ENCODE peak calls at places on chromosome 17, in four cellular contexts. I is suprapubic skin, P is H1, O is prostate gland. T is an unnamed sample.

GRCh38 chr17:57999496-58000017 is 7.5 kb downstream of the SRSF1 start:
- DNase-seq in I (no peak), P (no peak), O (peak; percentile 42), T (no peak)

GRCh38 chr17:73387746-73388577 is 76.2 kb upstream of the CDC42EP4 start:
- DNase-seq in I (no peak), P (no peak), O (no peak), T (no peak)

GRCh38 chr17:82103588-82104451 is 5.8 kb upstream of the FASN start:
- DNase-seq in I (no peak), P (no peak), O (peak; percentile 93), T (no peak)

GRCh38 chr17:16241906-16242399 is 24.9 kb downstream of the PIGL start:
- DNase-seq in I (no peak), P (no peak), O (no peak), T (no peak)

GRCh38 chr17:40038882-40039513 is 15.2 kb downstream of the MED24 start:
- DNase-seq in I (peak; percentile 90), P (no peak), O (peak; percentile 81), T (peak; percentile 82)

GRCh38 chr17:72614871-72615626 is 477.4 kb downstream of the SLC39A11 start:
- DNase-seq in I (no peak), P (no peak), O (peak; percentile 42), T (no peak)

GRCh38 chr17:40462343-40463121 is 19.3 kb downstream of the IGFBP4 start:
- DNase-seq in I (no peak), P (no peak), O (no peak), T (no peak)

GRCh38 chr17:52138350-52138749 is 20.2 kb downstream of the CA10 start:
- DNase-seq in I (no peak), P (no peak), O (no peak), T (no peak)

GRCh38 chr17:71180801-71181385 is 939.9 kb upstream of the SOX9 start:
- DNase-seq in I (no peak), P (no peak), O (peak; percentile 20), T (no peak)

GRCh38 chr17:82193520-82194236 is 19.0 kb downstream of the CCDC57 start:
- DNase-seq in I (no peak), P (no peak), O (no peak), T (no peak)

GRCh38 chr17:15468142-15468541 is 721 bp upstream of the CDRT4 start:
- DNase-seq in I (no peak), P (no peak), O (no peak), T (no peak)

GRCh38 chr17:74430385-74430705 is 1.5 kb upstream of the GPRC5C start:
- DNase-seq in I (no peak), P (no peak), O (no peak), T (no peak)

GRCh38 chr17:63983326-63983725 is 10.6 kb upstream of the SCN4A start:
- DNase-seq in I (peak; percentile 67), P (no peak), O (no peak), T (no peak)

GRCh38 chr17:2347805-2348685 is 10.7 kb downstream of the SGSM2 start:
- DNase-seq in I (peak; percentile 63), P (peak; percentile 89), O (peak; percentile 86), T (peak; percentile 87)

GRCh38 chr17:40310882-40311391 is 2.0 kb downstream of the RARA start:
- DNase-seq in I (peak; percentile 49), P (no peak), O (no peak), T (no peak)

GRCh38 chr17:61723183-61723582 is 132.2 kb upstream of the NACA2 start:
- DNase-seq in I (no peak), P (no peak), O (no peak), T (no peak)

GRCh38 chr17:66040402-66040801 is 151.5 kb downstream of the CEP112 start:
- DNase-seq in I (no peak), P (no peak), O (no peak), T (no peak)

GRCh38 chr17:2122641-2123302 is 67.9 kb downstream of the HIC1 start:
- DNase-seq in I (peak; percentile 86), P (no peak), O (peak; percentile 82), T (peak; percentile 63)

GRCh38 chr17:39979021-39979660 is 1.5 kb upstream of the PSMD3 start:
- DNase-seq in I (no peak), P (no peak), O (no peak), T (no peak)

GRCh38 chr17:10114931-10115535 is 83.4 kb downstream of the GAS7 start:
- DNase-seq in I (peak; percentile 98), P (no peak), O (peak; percentile 79), T (peak; percentile 90)

GRCh38 chr17:78882546-78883089 is 20.4 kb downstream of the CEP295NL start:
- DNase-seq in I (peak; percentile 81), P (no peak), O (no peak), T (no peak)

GRCh38 chr17:16989953-16990860 is 18.3 kb upstream of the TNFRSF13B start:
- DNase-seq in I (no peak), P (no peak), O (no peak), T (no peak)

GRCh38 chr17:40666366-40666765 is 1.4 kb upstream of the KRT222 start:
- DNase-seq in I (no peak), P (no peak), O (no peak), T (no peak)

GRCh38 chr17:66094727-66095126 is 97.2 kb downstream of the CEP112 start:
- DNase-seq in I (no peak), P (no peak), O (no peak), T (no peak)

GRCh38 chr17:12959441-12959840 is 58.4 kb downstream of the ELAC2 start:
- DNase-seq in I (no peak), P (no peak), O (no peak), T (no peak)

GRCh38 chr17:50292465-50292864 is 18.2 kb downstream of the TMEM92 start:
- DNase-seq in I (no peak), P (no peak), O (no peak), T (no peak)

GRCh38 chr17:32586666-32587065 is 99.9 kb downstream of the CDK5R1 start:
- DNase-seq in I (no peak), P (no peak), O (no peak), T (no peak)

GRCh38 chr17:82219753-82220709 is 7.4 kb upstream of the CCDC57 start:
- DNase-seq in I (no peak), P (no peak), O (no peak), T (no peak)

GRCh38 chr17:28996554-28997096 is 9.2 kb downstream of the SEZ6 start:
- DNase-seq in I (no peak), P (no peak), O (no peak), T (no peak)

GRCh38 chr17:82848022-82848592 is 8.3 kb upstream of the ZNF750 start:
- DNase-seq in I (no peak), P (no peak), O (peak; percentile 86), T (peak; percentile 67)

GRCh38 chr17:65292430-65292829 is 155.3 kb downstream of the RGS9 start:
- DNase-seq in I (no peak), P (no peak), O (no peak), T (no peak)

GRCh38 chr17:62892870-62893338 is 73.1 kb upstream of the TANC2 start:
- DNase-seq in I (no peak), P (no peak), O (peak; percentile 67), T (no peak)

GRCh38 chr17:66517336-66518009 is 215.1 kb downstream of the PRKCA start:
- DNase-seq in I (no peak), P (no peak), O (no peak), T (no peak)

GRCh38 chr17:50196826-50197225 is 4.6 kb downstream of the COL1A1 start:
- DNase-seq in I (no peak), P (no peak), O (no peak), T (no peak)

GRCh38 chr17:38898812-38899348 is 26.5 kb upstream of the LASP1NB start:
- DNase-seq in I (no peak), P (no peak), O (no peak), T (no peak)

GRCh38 chr17:45264988-45265387 is 3.1 kb upstream of the SPATA32 start:
- DNase-seq in I (peak; percentile 44), P (no peak), O (no peak), T (no peak)
- TF ChIP-seq POLR2A in I (no peak), P (no peak), O (no peak), T (no peak)

GRCh38 chr17:48568499-48569259 is 9.5 kb downstream of the HOXB4 start:
- DNase-seq in I (no peak), P (no peak), O (no peak), T (no peak)
- H3K27ac ChIP-seq in I (no peak overlapping the region), P (no peak overlapping the region), O (no peak overlapping the region), T (peak overlapping the region; percentile 57)

GRCh38 chr17:35847633-35848373 is 20.9 kb downstream of the HEATR9 start:
- DNase-seq in I (no peak), P (no peak), O (no peak), T (no peak)
- TF ChIP-seq POLR2A in I (no peak), P (no peak), O (no peak), T (no peak)

DNA sequence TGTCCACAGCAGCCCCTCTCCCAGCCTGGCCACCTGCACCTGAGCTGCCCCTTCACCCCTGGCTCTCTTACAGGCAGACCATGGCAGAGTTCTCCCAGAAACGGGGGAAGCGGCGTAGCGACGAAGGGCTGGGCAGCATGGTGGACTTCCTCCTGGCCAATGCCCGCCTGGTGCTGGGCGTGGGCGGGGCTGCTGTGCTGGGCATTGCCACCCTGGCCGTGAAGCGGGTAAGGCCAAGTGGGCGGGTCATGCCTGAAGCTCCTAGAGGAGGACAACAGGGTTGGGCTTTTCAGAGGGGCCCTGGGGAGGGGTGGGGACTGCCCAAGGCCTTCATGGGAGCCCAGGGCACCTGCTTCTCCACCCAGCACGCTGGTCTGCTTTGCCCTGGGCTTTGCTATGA is 2.2 kb downstream of the MIEF2 start:
- DNase-seq in I (no peak), P (no peak), O (no peak), T (peak; percentile 38)
- H3K27ac ChIP-seq in I (no peak overlapping the region), P (no peak overlapping the region), O (no peak overlapping the region), T (peak overlapping the region; percentile 100)

DNA sequence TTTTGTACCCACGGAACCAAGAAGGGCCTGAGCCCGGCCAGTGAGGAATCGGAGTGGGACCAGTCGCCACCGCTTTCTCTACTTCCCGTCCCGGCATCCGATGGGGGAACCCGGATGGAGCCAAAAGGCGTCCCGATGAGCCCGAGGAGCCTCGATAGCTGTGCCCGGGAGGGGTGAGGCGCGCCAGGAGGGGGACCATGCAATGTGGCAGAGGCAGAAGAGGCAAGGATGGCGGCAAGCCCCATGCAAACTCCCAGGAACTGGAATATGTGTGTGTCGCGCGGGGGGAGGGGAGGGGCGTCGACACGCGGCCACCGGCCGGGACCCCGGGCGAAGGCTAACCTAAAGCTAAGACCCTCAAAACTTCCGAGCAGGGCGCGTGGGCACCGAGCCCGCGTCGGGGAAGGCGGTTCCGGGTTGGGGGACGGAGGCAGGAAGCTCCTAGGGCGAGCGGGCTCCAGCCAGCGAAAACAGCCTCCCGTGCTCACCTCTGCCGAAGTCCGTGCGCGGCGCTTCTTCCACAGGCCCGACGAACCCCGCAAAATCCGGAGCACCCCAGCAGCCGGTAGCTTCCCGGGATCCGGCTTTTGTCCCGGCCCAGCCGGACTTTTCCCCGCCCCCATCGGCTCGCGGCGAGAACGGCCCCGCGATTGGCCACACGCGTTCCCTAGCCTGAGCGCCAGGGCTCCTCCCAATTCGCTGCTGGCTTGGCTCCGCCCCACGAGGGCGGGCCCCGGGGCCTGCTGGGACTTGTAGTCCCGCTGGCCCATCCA is at the start of gene ACLY:
- DNase-seq in I (peak; percentile 98), P (peak; percentile 94), O (peak; percentile 96), T (peak; percentile 96)
- TF ChIP-seq POLR2A in I (peak; percentile 53), P (peak; percentile 25), O (peak; percentile 88), T (peak; percentile 81)

GRCh38 chr17:27423651-27424050 is 32.6 kb upstream of the KSR1 start:
- DNase-seq in I (no peak), P (no peak), O (no peak), T (no peak)
- H3K27ac ChIP-seq in I (no peak overlapping the region), P (no peak overlapping the region), O (no peak overlapping the region), T (no peak overlapping the region)